ENCODE peak calls at places on chromosomes 13 and 19, in six cellular contexts. Y is OCI-LY7, P is retinal pigment epithelial cell, A is hepatocyte, T is psoas muscle, B is tibial nerve. V is an unnamed sample.

GRCh38 chr19:13132471-13133166 is 14.6 kb downstream of the NACC1 start:
- DNase-seq in P (no peak), B (no peak), T (no peak), A (peak; percentile 2), Y (no peak), V (no peak)

GRCh38 chr19:35673121-35673804 is 6.9 kb downstream of the UPK1A start:
- DNase-seq in A (peak; percentile 62), Y (no peak), P (no peak), T (peak; percentile 34), B (no peak), V (no peak)

GRCh38 chr19:57708641-57709354 is at the start of gene ZNF154:
- DNase-seq in T (peak; percentile 18), Y (no peak), P (peak; percentile 44), A (peak; percentile 87), B (no peak), V (peak; percentile 85)

GRCh38 chr13:108561152-108561551 is 68.3 kb upstream of the MYO16 start:
- DNase-seq in A (no peak), Y (no peak), B (no peak), P (no peak), T (no peak), V (no peak)

GRCh38 chr19:13463296-13463695 is 43.0 kb downstream of the CACNA1A start:
- DNase-seq in B (no peak), T (no peak), P (no peak), A (peak; percentile 22), Y (peak; percentile 19), V (no peak)

GRCh38 chr13:92721610-92722009 is 505.0 kb upstream of the GPC6 start:
- DNase-seq in A (no peak), P (no peak), T (no peak), B (no peak), Y (no peak), V (no peak)

GRCh38 chr19:31349160-31349881 is at the start of gene TSHZ3:
- DNase-seq in B (peak; percentile 72), Y (no peak), P (no peak), T (peak; percentile 81), A (peak; percentile 80), V (peak; percentile 88)

GRCh38 chr13:48476674-48477073 is 56.2 kb downstream of the RCBTB2 start:
- DNase-seq in B (no peak), P (no peak), A (no peak), T (no peak), Y (no peak), V (no peak)

GRCh38 chr19:50315773-50316448 is 13.3 kb downstream of the KCNC3 start:
- DNase-seq in Y (no peak), T (no peak), B (no peak), P (no peak), A (no peak), V (no peak)

GRCh38 chr19:35609881-35610353 is 2.6 kb upstream of the HAUS5 start:
- DNase-seq in A (no peak), Y (peak; percentile 82), B (no peak), T (no peak), P (no peak), V (no peak)

GRCh38 chr19:32828139-32828538 is 41.4 kb downstream of the SLC7A9 start:
- DNase-seq in B (no peak), A (no peak), T (no peak), Y (no peak), P (no peak), V (no peak)

GRCh38 chr13:113786262-113786841 is 27.3 kb downstream of the TMEM255B start:
- DNase-seq in B (no peak), A (no peak), T (no peak), P (no peak), Y (no peak), V (no peak)

GRCh38 chr13:72694314-72694713 is 33.1 kb downstream of the MZT1 start:
- DNase-seq in P (no peak), Y (no peak), A (no peak), B (no peak), T (no peak), V (no peak)

GRCh38 chr13:34931572-34931971 is 10.5 kb upstream of the NBEA start:
- DNase-seq in P (no peak), T (no peak), A (no peak), Y (no peak), B (no peak), V (no peak)

GRCh38 chr19:21022996-21023395 is 2.5 kb downstream of the ZNF430 start:
- DNase-seq in B (no peak), P (no peak), T (no peak), Y (no peak), A (peak; percentile 38), V (no peak)

GRCh38 chr13:91739751-91740150 is 341.3 kb downstream of the GPC5 start:
- DNase-seq in Y (no peak), A (no peak), P (no peak), T (no peak), B (no peak), V (no peak)

GRCh38 chr19:17324357-17325114 is 10.1 kb downstream of the ANO8 start:
- DNase-seq in A (peak; percentile 5), B (no peak), T (no peak), P (no peak), Y (no peak), V (no peak)

GRCh38 chr13:35592457-35592856 is 116.0 kb upstream of the MAB21L1 start:
- DNase-seq in B (no peak), Y (no peak), A (no peak), T (no peak), P (no peak), V (no peak)

GRCh38 chr19:46718934-46719551 is 2.1 kb upstream of the PRKD2 start:
- DNase-seq in T (no peak), A (no peak), B (no peak), Y (peak; percentile 86), P (no peak), V (no peak)

GRCh38 chr19:42540071-42540553 is 11.8 kb upstream of the CEACAM1 start:
- DNase-seq in A (no peak), Y (no peak), B (no peak), T (no peak), P (no peak), V (no peak)

GRCh38 chr19:12838182-12838890 is at the start of gene MAST1:
- DNase-seq in P (no peak), A (peak; percentile 83), Y (peak; percentile 81), B (no peak), T (peak; percentile 24), V (no peak)

GRCh38 chr19:55092423-55093318 is 17.0 kb downstream of the EPS8L1 start:
- DNase-seq in Y (no peak), A (no peak), P (no peak), B (no peak), T (no peak), V (no peak)

GRCh38 chr13:32314271-32314967 is 744 bp downstream of the ZAR1L start:
- DNase-seq in T (peak; percentile 34), B (peak; percentile 23), P (no peak), A (no peak), Y (no peak), V (no peak)

GRCh38 chr19:7953060-7953459 is 9.6 kb upstream of the TIMM44 start:
- DNase-seq in P (no peak), B (no peak), Y (no peak), A (no peak), T (no peak), V (no peak)

GRCh38 chr13:75178436-75178835 is 303.5 kb downstream of the TBC1D4 start:
- DNase-seq in T (no peak), A (no peak), Y (no peak), B (no peak), P (no peak), V (no peak)

GRCh38 chr13:111480976-111481375 is 160.5 kb downstream of the TEX29 start:
- DNase-seq in P (no peak), B (no peak), A (no peak), T (no peak), Y (no peak), V (peak; percentile 81)

GRCh38 chr13:41511827-41512226 is 54.5 kb downstream of the RGCC start:
- DNase-seq in P (no peak), B (no peak), A (no peak), T (no peak), Y (no peak), V (no peak)

GRCh38 chr13:99208185-99208584 is 7.5 kb downstream of the UBAC2 start:
- DNase-seq in P (no peak), Y (no peak), A (no peak), T (no peak), B (no peak), V (no peak)

GRCh38 chr13:99214691-99215090 is 14.0 kb downstream of the UBAC2 start:
- DNase-seq in Y (no peak), B (no peak), T (no peak), A (no peak), P (no peak), V (no peak)

GRCh38 chr13:99208845-99209527 is 8.3 kb downstream of the UBAC2 start:
- DNase-seq in P (no peak), Y (no peak), T (no peak), B (no peak), A (no peak), V (peak; percentile 63)

GRCh38 chr13:99214232-99214631 is 13.6 kb downstream of the UBAC2 start:
- DNase-seq in B (no peak), P (no peak), T (no peak), A (no peak), Y (no peak), V (no peak)

GRCh38 chr13:99211421-99212035 is 10.9 kb downstream of the UBAC2 start:
- DNase-seq in Y (no peak), P (no peak), B (no peak), A (no peak), T (no peak), V (peak; percentile 42)
- TF ChIP-seq CTCF in Y (no peak), P (no peak), B (no peak), A (no peak), T (no peak), V (no peak)

GRCh38 chr19:40539070-40539469 is 37.6 kb upstream of the SHKBP1 start:
- DNase-seq in Y (no peak), T (no peak), A (no peak), P (no peak), B (no peak), V (no peak)
- TF ChIP-seq CTCF in Y (no peak), T (no peak), A (no peak), P (no peak), B (no peak), V (no peak)

DNA sequence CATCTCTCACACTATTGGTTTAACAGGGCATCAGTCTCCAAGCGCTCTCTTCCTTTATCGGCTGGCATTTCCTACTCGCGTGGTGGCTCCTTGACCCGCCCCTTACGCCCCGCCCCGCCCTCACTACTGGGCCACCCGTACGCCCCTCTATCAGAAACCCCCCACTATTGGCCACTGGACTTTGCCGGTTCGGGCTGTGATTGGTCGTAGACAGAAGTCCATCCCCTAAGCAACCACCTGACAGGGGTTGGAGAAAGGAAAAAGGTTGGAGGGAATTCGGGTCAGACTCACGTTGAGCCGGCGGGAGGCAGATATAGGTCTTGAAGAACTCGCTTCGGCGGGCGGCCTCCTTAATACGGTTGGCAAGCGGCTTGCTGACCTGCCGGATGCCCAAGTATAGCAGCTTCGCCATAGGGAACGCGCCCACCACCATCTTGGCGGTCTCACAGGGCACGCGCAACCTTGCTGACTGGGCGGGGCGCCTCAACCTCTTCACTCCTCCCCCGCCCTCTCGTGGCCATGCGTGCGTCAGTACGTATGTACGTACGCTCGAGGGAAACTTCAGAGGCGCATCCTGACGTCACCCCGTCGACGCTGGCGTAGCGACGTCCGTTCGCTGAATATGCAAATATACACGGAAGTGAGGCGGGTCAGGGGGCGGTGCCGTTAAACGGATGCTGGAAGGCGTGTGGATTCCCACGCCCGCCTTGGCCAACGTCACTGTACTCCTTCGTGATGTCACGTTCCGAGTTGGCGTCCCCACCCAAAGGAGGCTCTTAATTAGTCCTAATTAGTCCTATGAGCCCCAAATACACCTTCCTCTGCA is at the start of gene OPA3:
- DNase-seq in T (peak; percentile 100), Y (peak; percentile 100), B (peak; percentile 99), P (peak; percentile 99), A (peak; percentile 100), V (peak; percentile 99)
- TF ChIP-seq CTCF in T (no peak), Y (no peak), B (no peak), P (no peak), A (peak; percentile 36), V (peak; percentile 37)

GRCh38 chr13:59477011-59477410 is 686.7 kb downstream of the DIAPH3 start:
- DNase-seq in Y (peak; percentile 5), B (no peak), T (no peak), P (no peak), A (no peak), V (no peak)
- TF ChIP-seq CTCF in Y (peak; percentile 71), B (no peak), T (no peak), P (peak; percentile 44), A (peak; percentile 7), V (peak; percentile 33)

V was measured in osteocyte.